ENCODE peak calls at places on chromosome 13, in four cellular contexts. R is ascending aorta, H is astrocyte, I is prostate gland. O is an unnamed sample.

GRCh38 chr13:100363351-100363750 is 225.2 kb downstream of the GGACT start:
- DNase-seq in R (no peak), H (peak), I (no peak), O (no peak)

GRCh38 chr13:97354808-97355207 is 79.2 kb upstream of the RAP2A start:
- DNase-seq in R (no peak), H (no peak), I (no peak), O (no peak)

GRCh38 chr13:42707003-42707402 is 74.4 kb upstream of the FAM216B start:
- DNase-seq in R (no peak), H (no peak), I (no peak), O (no peak)

GRCh38 chr13:24982333-24982999 is 113.5 kb upstream of the PABPC3 start:
- DNase-seq in R (no peak), H (no peak), I (no peak), O (no peak)

GRCh38 chr13:19154843-19155242 is 26.8 kb downstream of the TUBA3C start:
- DNase-seq in R (no peak), H (no peak), I (no peak), O (no peak)

GRCh38 chr13:75460644-75461043 is 21.3 kb downstream of the TBC1D4 start:
- DNase-seq in R (no peak), H (no peak), I (no peak), O (no peak)

GRCh38 chr13:111388851-111389500 is 68.5 kb downstream of the TEX29 start:
- DNase-seq in R (no peak), H (no peak), I (no peak), O (no peak)

GRCh38 chr13:99992912-99993311 is 11.3 kb downstream of the ZIC2 start:
- DNase-seq in R (no peak), H (no peak), I (no peak), O (no peak)

GRCh38 chr13:90968510-90968909 is 379.0 kb upstream of the MIR17HG start:
- DNase-seq in R (no peak), H (no peak), I (no peak), O (no peak)

GRCh38 chr13:78241278-78241919 is 322.8 kb upstream of the EDNRB start:
- DNase-seq in R (no peak), H (peak), I (no peak), O (peak)

GRCh38 chr13:23852351-23852750 is 36.8 kb downstream of the MIPEP start:
- DNase-seq in R (no peak), H (no peak), I (no peak), O (no peak)

GRCh38 chr13:114279146-114279545 is 2.3 kb upstream of the UPF3A start:
- DNase-seq in R (no peak), H (no peak), I (no peak), O (no peak)
- H3K27ac ChIP-seq in R (no peak), H (no peak), I (no peak), O (no peak)

GRCh38 chr13:36033035-36033434 is 98.1 kb downstream of the DCLK1 start:
- DNase-seq in R (no peak), H (no peak), I (no peak), O (no peak)

GRCh38 chr13:36038785-36039415 is 92.3 kb downstream of the DCLK1 start:
- DNase-seq in R (no peak), H (no peak), I (no peak), O (no peak)
- H3K27ac ChIP-seq in R (no peak), H (no peak), I (no peak), O (no peak)

GRCh38 chr13:40592035-40592434 is 74.4 kb downstream of the FOXO1 start:
- DNase-seq in R (no peak), H (no peak), I (no peak), O (no peak)
- H3K27ac ChIP-seq in R (no peak), H (no peak), I (no peak), O (no peak)

GRCh38 chr13:36366023-36366422 is 19.8 kb upstream of the SPART start:
- DNase-seq in R (no peak), H (no peak), I (no peak), O (no peak)
- H3K27ac ChIP-seq in R (no peak), H (no peak), I (no peak), O (no peak)

DNA sequence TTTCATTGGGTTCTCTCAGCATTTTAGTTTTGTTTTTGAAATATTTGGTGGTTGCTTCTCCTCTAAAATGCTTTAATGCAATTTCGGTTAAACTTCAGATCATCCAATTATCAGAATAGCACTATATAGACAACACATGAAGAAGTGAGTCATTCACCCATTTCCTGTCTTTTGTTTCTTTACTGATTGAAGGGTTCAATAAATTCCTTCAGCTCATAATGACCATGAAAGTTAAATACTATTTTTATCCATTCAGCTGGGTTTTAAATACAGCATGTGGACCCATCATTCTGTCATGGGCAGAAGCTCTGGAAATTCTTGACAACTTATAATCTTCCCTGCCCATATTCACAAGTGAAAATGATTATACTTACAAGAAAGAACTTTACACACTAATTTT is 187.2 kb downstream of the ITGBL1 start:
- DNase-seq in R (no peak), H (no peak), I (no peak), O (no peak)
- H3K27ac ChIP-seq in R (no peak), H (no peak), I (no peak), O (no peak)

DNA sequence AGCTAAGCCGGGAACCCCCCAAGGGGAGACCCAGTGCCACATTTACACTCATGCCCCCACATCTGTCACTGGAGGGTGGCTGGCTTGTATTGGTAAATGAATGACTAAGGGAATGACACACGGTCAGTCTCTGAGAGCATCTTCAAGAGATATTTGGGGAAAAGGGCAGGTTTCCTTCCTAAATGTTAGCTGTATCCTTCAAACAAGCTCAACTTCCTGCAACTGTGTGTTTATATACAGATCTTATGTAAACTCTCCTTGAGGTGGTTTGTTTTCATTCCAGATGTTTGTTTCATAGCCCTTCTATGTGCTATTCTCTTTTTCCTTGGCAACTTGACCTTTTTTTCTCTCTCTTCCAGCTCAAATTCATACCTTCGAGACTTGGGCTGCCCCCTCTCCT is 192.6 kb downstream of the COL4A1 start:
- DNase-seq in R (no peak), H (no peak), I (no peak), O (no peak)
- H3K27ac ChIP-seq in R (no peak), H (no peak), I (no peak), O (no peak)

GRCh38 chr13:34208326-34208725 is 390.4 kb downstream of the RFC3 start:
- DNase-seq in R (no peak), H (peak), I (no peak), O (no peak)
- H3K27ac ChIP-seq in R (no peak), H (peak), I (no peak), O (no peak)

GRCh38 chr13:52348081-52348480 is 57.9 kb downstream of the THSD1 start:
- DNase-seq in R (no peak), H (peak), I (no peak), O (no peak)
- H3K27ac ChIP-seq in R (no peak), H (peak), I (no peak), O (no peak)

GRCh38 chr13:51666839-51667238 is 82.6 kb downstream of the WDFY2 start:
- DNase-seq in R (no peak), H (no peak), I (no peak), O (no peak)
- H3K27ac ChIP-seq in R (peak), H (no peak), I (no peak), O (no peak)

GRCh38 chr13:106586764-106587163 is 18.8 kb upstream of the ARGLU1 start:
- DNase-seq in R (no peak), H (no peak), I (no peak), O (no peak)
- H3K27ac ChIP-seq in R (no peak), H (no peak), I (no peak), O (no peak)